ENCODE peak calls at places on chromosomes 12 and 14, in five cellular contexts. W, Z, E, L and B are unnamed samples.
A peak's percentile ranks its signal among the peaks of the same experiment; 100 is the strongest.

GRCh38 chr12:48512855-48513254 is 12.6 kb upstream of the OR8S1 start:
- DNase-seq in W (no peak), Z (no peak), E (no peak), L (no peak), B (no peak)

GRCh38 chr14:103861413-103862392 is 14.3 kb upstream of the PPP1R13B start:
- DNase-seq in W (no peak), Z (no peak), E (no peak), L (no peak), B (no peak)

GRCh38 chr14:51209457-51209856 is 30.6 kb upstream of the TMX1 start:
- DNase-seq in W (no peak), Z (no peak), E (no peak), L (no peak), B (no peak)

GRCh38 chr12:21499765-21500164 is 1.7 kb downstream of the RECQL start:
- DNase-seq in W (no peak), Z (no peak), E (no peak), L (no peak), B (no peak)

GRCh38 chr12:125023065-125023464 is 29.6 kb downstream of the BRI3BP start:
- DNase-seq in W (no peak), Z (no peak), E (no peak), L (no peak), B (no peak)

GRCh38 chr12:75480469-75480949 is at the start of gene GLIPR1:
- DNase-seq in W (no peak), Z (no peak), E (peak; percentile 95), L (no peak), B (peak; percentile 98)

GRCh38 chr12:67430708-67431335 is 161.7 kb downstream of the CAND1 start:
- DNase-seq in W (no peak), Z (no peak), E (no peak), L (no peak), B (no peak)

GRCh38 chr12:88313554-88313953 is 171.4 kb downstream of the TMTC3 start:
- DNase-seq in W (no peak), Z (no peak), E (no peak), L (no peak), B (no peak)

GRCh38 chr12:41772478-41772877 is 372.2 kb downstream of the GXYLT1 start:
- DNase-seq in W (no peak), Z (no peak), E (no peak), L (no peak), B (no peak)

GRCh38 chr14:75428230-75429104 is 645 bp downstream of the JDP2 start:
- DNase-seq in W (no peak), Z (no peak), E (peak; percentile 49), L (no peak), B (peak; percentile 40)

GRCh38 chr12:131980263-131980662 is 30.5 kb downstream of the EP400 start:
- DNase-seq in W (no peak), Z (no peak), E (peak; percentile 10), L (no peak), B (peak; percentile 13)

GRCh38 chr12:69991683-69992297 is 166.8 kb downstream of the MYRFL start:
- DNase-seq in W (no peak), Z (no peak), E (peak; percentile 10), L (no peak), B (peak; percentile 11)

GRCh38 chr14:24279301-24280186 is 8.1 kb upstream of the RABGGTA start:
- DNase-seq in W (no peak), Z (no peak), E (peak; percentile 16), L (no peak), B (no peak)

GRCh38 chr12:46771268-46771837 is 54.4 kb downstream of the SLC38A4 start:
- DNase-seq in W (no peak), Z (no peak), E (peak; percentile 53), L (no peak), B (peak; percentile 56)

GRCh38 chr12:4943067-4943937 is 33.6 kb downstream of the KCNA1 start:
- DNase-seq in W (no peak), Z (no peak), E (no peak), L (no peak), B (no peak)

GRCh38 chr12:5808956-5809355 is 136.1 kb downstream of the ANO2 start:
- DNase-seq in W (no peak), Z (no peak), E (no peak), L (no peak), B (peak; percentile 63)

DNA sequence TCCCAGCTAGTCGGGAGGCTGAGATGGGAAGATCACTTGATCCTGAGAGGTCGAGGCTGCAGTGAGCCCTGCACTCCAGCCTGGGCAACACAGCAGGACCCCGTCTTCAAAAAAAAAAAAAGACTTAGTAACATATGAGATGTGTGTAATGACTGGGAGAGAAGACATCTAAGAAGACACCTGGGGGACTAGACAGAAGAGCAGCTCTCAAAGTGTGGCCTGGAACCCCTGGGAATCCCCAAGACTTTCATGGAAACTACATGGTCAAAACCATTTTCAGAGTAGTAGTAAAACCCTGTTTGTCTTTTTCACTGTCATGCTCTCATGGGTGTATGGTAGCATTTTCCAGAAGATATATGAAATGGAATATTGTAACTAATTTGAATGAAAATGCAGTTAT is 45.3 kb downstream of the R3HDM2 start:
- DNase-seq in W (no peak), Z (no peak), E (no peak), L (no peak), B (no peak)
- H3K4me1 ChIP-seq in W (no peaks in the 10 kb centered on the region), Z (no peaks in the 10 kb centered on the region), E (peaks cover 3% of the 10 kb centered on the region), L (no peaks in the 10 kb centered on the region), B (peaks cover 7% of the 10 kb centered on the region)

DNA sequence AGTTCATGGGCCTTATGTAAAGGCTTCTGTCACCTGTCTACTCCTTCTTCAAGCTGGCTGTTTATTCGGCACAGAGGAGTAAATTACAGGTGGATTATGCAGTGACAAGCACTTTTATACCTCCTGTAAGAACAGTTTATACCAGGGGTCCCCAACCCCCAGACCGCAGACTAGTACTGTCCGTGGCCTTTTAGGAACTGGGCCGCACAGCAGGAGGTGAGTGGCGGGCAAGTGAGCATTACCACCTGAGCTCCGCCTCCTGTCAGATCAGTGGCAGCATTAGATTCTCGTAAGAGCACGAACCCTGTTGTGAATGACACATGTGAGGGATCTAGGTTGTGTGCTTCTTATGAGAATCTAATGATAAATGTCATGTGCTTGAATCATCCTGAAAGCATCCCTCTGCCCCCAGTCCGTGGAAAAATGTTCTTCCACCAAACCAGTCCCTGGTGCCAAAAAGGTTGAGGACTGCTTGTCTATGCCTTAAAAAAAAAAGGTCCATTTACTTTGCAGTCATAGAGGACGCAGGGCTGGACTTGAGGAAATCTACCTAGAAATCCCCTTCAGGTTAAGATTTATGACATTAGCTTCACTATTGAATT is 78.8 kb downstream of the ETV6 start:
- DNase-seq in W (no peak), Z (no peak), E (no peak), L (no peak), B (no peak)
- H3K79me1 ChIP-seq in W (no peaks in the 10 kb centered on the region), Z (peaks cover 2% of the 10 kb centered on the region), E (peaks cover 9% of the 10 kb centered on the region), L (peaks cover 4% of the 10 kb centered on the region), B (peaks cover 33% of the 10 kb centered on the region)

GRCh38 chr12:28540324-28540714 is 350.1 kb downstream of the CCDC91 start:
- DNase-seq in W (no peak), Z (no peak), E (no peak), L (no peak), B (no peak)

GRCh38 chr12:28539691-28540323 is 349.6 kb downstream of the CCDC91 start:
- DNase-seq in W (no peak), Z (no peak), E (no peak), L (no peak), B (no peak)

GRCh38 chr12:28536088-28536487 is 345.8 kb downstream of the CCDC91 start:
- DNase-seq in W (no peak), Z (no peak), E (peak; percentile 84), L (no peak), B (peak; percentile 79)

GRCh38 chr12:28535216-28535615 is 345.0 kb downstream of the CCDC91 start:
- DNase-seq in W (no peak), Z (no peak), E (peak; percentile 49), L (no peak), B (peak; percentile 67)

GRCh38 chr12:28537474-28537873 is 347.2 kb downstream of the CCDC91 start:
- DNase-seq in W (no peak), Z (no peak), E (no peak), L (no peak), B (peak; percentile 26)
- H2BK12ac ChIP-seq in W (no peak overlapping the region), Z (no peak overlapping the region), E (no peak overlapping the region), L (no peak overlapping the region), B (no peak overlapping the region)

GRCh38 chr12:63222582-63222981 is 71.6 kb upstream of the AVPR1A start:
- DNase-seq in W (no peak), Z (no peak), E (no peak), L (no peak), B (no peak)
- H3K4me1 ChIP-seq in W (no peaks in the 10 kb centered on the region), Z (no peaks in the 10 kb centered on the region), E (no peaks in the 10 kb centered on the region), L (no peaks in the 10 kb centered on the region), B (no peaks in the 10 kb centered on the region)

GRCh38 chr14:54689928-54690327 is 123.0 kb downstream of the SAMD4A start:
- DNase-seq in W (no peak), Z (no peak), E (no peak), L (no peak), B (no peak)

GRCh38 chr14:54693761-54694160 is 126.8 kb downstream of the SAMD4A start:
- DNase-seq in W (no peak), Z (no peak), E (no peak), L (no peak), B (no peak)

GRCh38 chr14:54691525-54692260 is 124.8 kb downstream of the SAMD4A start:
- DNase-seq in W (peak; percentile 80), Z (peak; percentile 71), E (peak; percentile 73), L (peak; percentile 53), B (peak; percentile 83)

GRCh38 chr14:54690887-54691286 is 124.0 kb downstream of the SAMD4A start:
- DNase-seq in W (no peak), Z (no peak), E (no peak), L (no peak), B (no peak)

DNA sequence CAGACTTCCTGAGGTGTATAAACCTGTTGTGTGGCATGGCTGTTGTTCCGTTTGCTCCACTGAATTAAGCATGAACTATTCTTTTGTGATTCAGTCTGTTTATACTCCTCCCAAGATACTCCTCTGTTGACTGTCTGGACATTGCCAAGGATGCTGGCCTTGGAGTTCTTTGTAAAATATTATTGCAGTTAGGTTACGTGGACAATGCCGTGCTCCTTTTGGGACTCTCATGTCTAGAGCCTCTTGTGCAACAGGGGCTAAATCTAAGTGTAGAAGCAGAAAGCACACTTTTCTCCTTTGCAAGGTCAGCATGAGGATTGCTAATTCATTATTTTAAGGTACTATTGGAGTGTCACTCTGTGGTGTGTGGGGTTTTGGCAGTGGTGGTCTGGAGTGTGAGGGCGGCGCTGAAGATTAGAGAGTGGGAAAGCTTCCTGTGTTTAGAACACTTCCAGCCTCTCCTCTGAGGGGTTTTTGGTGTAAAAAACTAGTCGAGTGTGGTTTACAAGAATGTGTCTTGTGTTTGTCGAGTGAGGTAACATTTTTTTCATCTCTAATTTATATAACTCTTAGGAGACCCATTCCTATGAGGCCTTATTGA is 125.4 kb downstream of the SAMD4A start:
- DNase-seq in W (no peak), Z (no peak), E (no peak), L (no peak), B (no peak)
- H3K79me1 ChIP-seq in W (no peaks in the 10 kb centered on the region), Z (peaks cover 4% of the 10 kb centered on the region), E (peaks cover 3% of the 10 kb centered on the region), L (peaks cover 3% of the 10 kb centered on the region), B (peaks cover 48% of the 10 kb centered on the region)

DNA sequence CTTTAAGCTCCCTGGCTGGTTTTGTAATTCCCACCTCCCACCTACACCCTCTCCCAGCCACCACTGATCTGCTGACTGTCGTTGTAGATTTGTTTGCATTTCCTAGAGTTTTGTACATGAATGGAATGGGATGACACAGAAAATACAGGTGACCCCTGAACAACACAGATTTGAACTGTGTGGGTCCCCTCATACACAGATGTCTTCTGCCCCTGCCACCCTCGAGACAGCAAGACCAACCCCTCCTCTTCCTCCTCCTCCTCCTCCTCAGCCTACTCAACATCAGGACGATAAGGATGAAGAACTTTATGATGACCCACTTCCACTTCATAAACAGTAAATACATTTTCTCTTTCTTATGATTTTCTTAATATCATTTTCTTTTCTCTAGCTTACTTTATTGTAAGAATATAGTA is 28.8 kb downstream of the SYNE3 start:
- DNase-seq in W (no peak), Z (no peak), E (no peak), L (no peak), B (no peak)
- H2BK12ac ChIP-seq in W (no peak overlapping the region), Z (no peak overlapping the region), E (no peak overlapping the region), L (no peak overlapping the region), B (no peak overlapping the region)